ENCODE peak calls at places on chromosome 11, in seven cellular contexts. One of them, this sample, is unnamed.

GRCh38 chr11:1160231-1161101 is 2.7 kb downstream of the MUC5AC start:
- DNase-seq in fibroblast of villous mesenchyme: no peak
- DNase-seq in CD8-positive, alpha-beta T cell: no peak
- DNase-seq in lung: no peak
- DNase-seq in adrenal gland: no peak
- DNase-seq in OCI-LY7: no peak
- DNase-seq in cardiac muscle cell: no peak
- DNase-seq in this sample: no peak

GRCh38 chr11:77107950-77108349 is 5.3 kb downstream of the OMP start:
- DNase-seq in fibroblast of villous mesenchyme: peak; percentile 92
- DNase-seq in CD8-positive, alpha-beta T cell: no peak
- DNase-seq in lung: peak; percentile 58
- DNase-seq in adrenal gland: peak; percentile 95
- DNase-seq in OCI-LY7: no peak
- DNase-seq in cardiac muscle cell: no peak
- DNase-seq in this sample: peak; percentile 96

GRCh38 chr11:131894615-131895544 is 524.5 kb downstream of the NTM start:
- DNase-seq in fibroblast of villous mesenchyme: no peak
- DNase-seq in CD8-positive, alpha-beta T cell: no peak
- DNase-seq in lung: no peak
- DNase-seq in adrenal gland: no peak
- DNase-seq in OCI-LY7: no peak
- DNase-seq in cardiac muscle cell: peak; percentile 18
- DNase-seq in this sample: no peak

GRCh38 chr11:58292017-58292416 is 24.0 kb upstream of the OR10W1 start:
- DNase-seq in fibroblast of villous mesenchyme: no peak
- DNase-seq in CD8-positive, alpha-beta T cell: no peak
- DNase-seq in lung: no peak
- DNase-seq in adrenal gland: no peak
- DNase-seq in OCI-LY7: no peak
- DNase-seq in cardiac muscle cell: no peak
- DNase-seq in this sample: no peak

GRCh38 chr11:60711316-60711715 is 11.9 kb downstream of the MS4A8 start:
- DNase-seq in fibroblast of villous mesenchyme: no peak
- DNase-seq in CD8-positive, alpha-beta T cell: no peak
- DNase-seq in lung: no peak
- DNase-seq in adrenal gland: no peak
- DNase-seq in OCI-LY7: no peak
- DNase-seq in cardiac muscle cell: no peak
- DNase-seq in this sample: no peak

GRCh38 chr11:133926466-133927246 is 30.1 kb downstream of the IGSF9B start:
- DNase-seq in fibroblast of villous mesenchyme: no peak
- DNase-seq in CD8-positive, alpha-beta T cell: no peak
- DNase-seq in lung: no peak
- DNase-seq in adrenal gland: no peak
- DNase-seq in OCI-LY7: no peak
- DNase-seq in cardiac muscle cell: no peak
- DNase-seq in this sample: no peak

GRCh38 chr11:44680982-44681597 is 45.7 kb upstream of the TSPAN18 start:
- DNase-seq in fibroblast of villous mesenchyme: peak; percentile 11
- DNase-seq in CD8-positive, alpha-beta T cell: peak; percentile 56
- DNase-seq in lung: no peak
- DNase-seq in adrenal gland: no peak
- DNase-seq in OCI-LY7: no peak
- DNase-seq in cardiac muscle cell: no peak
- DNase-seq in this sample: no peak

GRCh38 chr11:83566948-83567347 is 280.8 kb upstream of the CCDC90B start:
- DNase-seq in fibroblast of villous mesenchyme: peak; percentile 56
- DNase-seq in CD8-positive, alpha-beta T cell: no peak
- DNase-seq in lung: no peak
- DNase-seq in adrenal gland: no peak
- DNase-seq in OCI-LY7: no peak
- DNase-seq in cardiac muscle cell: no peak
- DNase-seq in this sample: peak; percentile 86

GRCh38 chr11:103714246-103714645 is 322.2 kb upstream of the DDI1 start:
- DNase-seq in fibroblast of villous mesenchyme: no peak
- DNase-seq in CD8-positive, alpha-beta T cell: no peak
- DNase-seq in lung: no peak
- DNase-seq in adrenal gland: no peak
- DNase-seq in OCI-LY7: no peak
- DNase-seq in cardiac muscle cell: no peak
- DNase-seq in this sample: peak; percentile 42

GRCh38 chr11:47923667-47924066 is 56.7 kb upstream of the PTPRJ start:
- DNase-seq in fibroblast of villous mesenchyme: peak; percentile 41
- DNase-seq in CD8-positive, alpha-beta T cell: no peak
- DNase-seq in lung: peak; percentile 36
- DNase-seq in adrenal gland: peak; percentile 58
- DNase-seq in OCI-LY7: no peak
- DNase-seq in cardiac muscle cell: peak; percentile 42
- DNase-seq in this sample: peak; percentile 49

GRCh38 chr11:13931356-13931755 is 31.2 kb upstream of the SPON1 start:
- DNase-seq in fibroblast of villous mesenchyme: no peak
- DNase-seq in CD8-positive, alpha-beta T cell: no peak
- DNase-seq in lung: no peak
- DNase-seq in adrenal gland: no peak
- DNase-seq in OCI-LY7: no peak
- DNase-seq in cardiac muscle cell: no peak
- DNase-seq in this sample: no peak

GRCh38 chr11:7892751-7893356 is 38.2 kb downstream of the OR10A6 start:
- DNase-seq in fibroblast of villous mesenchyme: peak; percentile 73
- DNase-seq in CD8-positive, alpha-beta T cell: no peak
- DNase-seq in lung: no peak
- DNase-seq in adrenal gland: no peak
- DNase-seq in OCI-LY7: peak; percentile 84
- DNase-seq in cardiac muscle cell: peak; percentile 66
- DNase-seq in this sample: peak; percentile 77

GRCh38 chr11:33329705-33330329 is 72.6 kb downstream of the HIPK3 start:
- DNase-seq in fibroblast of villous mesenchyme: peak; percentile 79
- DNase-seq in CD8-positive, alpha-beta T cell: peak; percentile 38
- DNase-seq in lung: no peak
- DNase-seq in adrenal gland: peak; percentile 65
- DNase-seq in OCI-LY7: peak; percentile 72
- DNase-seq in cardiac muscle cell: peak; percentile 71
- DNase-seq in this sample: peak; percentile 78

GRCh38 chr11:72012897-72013721 is 14.4 kb downstream of the IL18BP start:
- DNase-seq in fibroblast of villous mesenchyme: peak; percentile 61
- DNase-seq in CD8-positive, alpha-beta T cell: no peak
- DNase-seq in lung: peak; percentile 75
- DNase-seq in adrenal gland: peak; percentile 83
- DNase-seq in OCI-LY7: no peak
- DNase-seq in cardiac muscle cell: no peak
- DNase-seq in this sample: peak; percentile 89
- TF ChIP-seq CTCF in fibroblast of villous mesenchyme: no peak
- TF ChIP-seq CTCF in CD8-positive, alpha-beta T cell: no peak
- TF ChIP-seq CTCF in lung: no peak
- TF ChIP-seq CTCF in adrenal gland: no peak
- TF ChIP-seq CTCF in OCI-LY7: no peak
- TF ChIP-seq CTCF in cardiac muscle cell: no peak
- TF ChIP-seq CTCF in this sample: no peak

GRCh38 chr11:119054418-119054817 is 2.6 kb downstream of the HYOU1 start:
- DNase-seq in fibroblast of villous mesenchyme: no peak
- DNase-seq in CD8-positive, alpha-beta T cell: no peak
- DNase-seq in lung: no peak
- DNase-seq in adrenal gland: no peak
- DNase-seq in OCI-LY7: no peak
- DNase-seq in cardiac muscle cell: no peak
- DNase-seq in this sample: no peak

GRCh38 chr11:119049081-119049480 is 7.9 kb downstream of the HYOU1 start:
- DNase-seq in fibroblast of villous mesenchyme: no peak
- DNase-seq in CD8-positive, alpha-beta T cell: no peak
- DNase-seq in lung: no peak
- DNase-seq in adrenal gland: no peak
- DNase-seq in OCI-LY7: no peak
- DNase-seq in cardiac muscle cell: no peak
- DNase-seq in this sample: no peak

GRCh38 chr11:119052163-119052814 is 4.7 kb downstream of the HYOU1 start:
- DNase-seq in fibroblast of villous mesenchyme: no peak
- DNase-seq in CD8-positive, alpha-beta T cell: no peak
- DNase-seq in lung: no peak
- DNase-seq in adrenal gland: no peak
- DNase-seq in OCI-LY7: no peak
- DNase-seq in cardiac muscle cell: no peak
- DNase-seq in this sample: no peak

GRCh38 chr11:119048644-119049043 is 8.4 kb downstream of the HYOU1 start:
- DNase-seq in fibroblast of villous mesenchyme: no peak
- DNase-seq in CD8-positive, alpha-beta T cell: no peak
- DNase-seq in lung: no peak
- DNase-seq in adrenal gland: no peak
- DNase-seq in OCI-LY7: no peak
- DNase-seq in cardiac muscle cell: no peak
- DNase-seq in this sample: no peak

DNA sequence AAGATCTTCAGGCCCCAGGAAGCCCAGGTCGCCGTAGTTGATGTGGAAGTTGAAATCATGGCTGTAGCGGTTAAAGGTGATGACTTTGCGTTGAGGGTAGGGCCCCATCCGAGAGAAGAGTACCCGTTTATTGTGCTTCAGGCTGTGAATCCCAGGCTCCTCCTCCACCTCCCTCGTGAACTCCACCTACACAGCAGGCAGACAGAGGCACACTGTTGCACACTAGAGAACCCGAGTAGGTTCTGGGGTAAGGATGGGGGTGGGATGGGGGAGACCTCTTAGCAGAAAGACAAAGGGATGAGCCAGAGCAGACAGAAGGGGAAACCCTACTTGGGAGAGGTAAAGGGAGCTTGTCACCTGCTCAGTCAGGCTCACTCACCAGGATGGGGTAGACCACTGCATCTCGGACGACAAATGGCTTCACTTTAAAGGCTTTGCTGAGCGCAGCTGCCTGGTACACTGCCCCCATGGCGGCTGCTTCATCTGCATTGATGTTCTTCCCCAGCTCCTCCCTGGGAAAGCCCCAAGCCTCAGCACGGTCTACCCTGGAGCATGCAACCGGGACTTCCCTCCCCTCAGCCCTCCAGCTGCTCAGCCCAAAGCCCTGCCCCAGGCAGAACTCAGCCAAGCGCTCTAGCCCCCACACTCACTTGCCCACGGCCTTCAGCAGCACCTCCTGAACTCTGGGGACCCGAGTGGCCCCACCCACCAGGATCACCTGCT is 5.4 kb downstream of the HYOU1 start:
- DNase-seq in fibroblast of villous mesenchyme: no peak
- DNase-seq in CD8-positive, alpha-beta T cell: no peak
- DNase-seq in lung: no peak
- DNase-seq in adrenal gland: no peak
- DNase-seq in OCI-LY7: no peak
- DNase-seq in cardiac muscle cell: no peak
- DNase-seq in this sample: no peak
- H3K4me3 ChIP-seq in fibroblast of villous mesenchyme: no peak overlapping the region
- H3K4me3 ChIP-seq in CD8-positive, alpha-beta T cell: no peak overlapping the region
- H3K4me3 ChIP-seq in lung: no peak overlapping the region
- H3K4me3 ChIP-seq in adrenal gland: no peak overlapping the region
- H3K4me3 ChIP-seq in OCI-LY7: no peak overlapping the region
- H3K4me3 ChIP-seq in cardiac muscle cell: no peak overlapping the region
- H3K4me3 ChIP-seq in this sample: no peak overlapping the region

DNA sequence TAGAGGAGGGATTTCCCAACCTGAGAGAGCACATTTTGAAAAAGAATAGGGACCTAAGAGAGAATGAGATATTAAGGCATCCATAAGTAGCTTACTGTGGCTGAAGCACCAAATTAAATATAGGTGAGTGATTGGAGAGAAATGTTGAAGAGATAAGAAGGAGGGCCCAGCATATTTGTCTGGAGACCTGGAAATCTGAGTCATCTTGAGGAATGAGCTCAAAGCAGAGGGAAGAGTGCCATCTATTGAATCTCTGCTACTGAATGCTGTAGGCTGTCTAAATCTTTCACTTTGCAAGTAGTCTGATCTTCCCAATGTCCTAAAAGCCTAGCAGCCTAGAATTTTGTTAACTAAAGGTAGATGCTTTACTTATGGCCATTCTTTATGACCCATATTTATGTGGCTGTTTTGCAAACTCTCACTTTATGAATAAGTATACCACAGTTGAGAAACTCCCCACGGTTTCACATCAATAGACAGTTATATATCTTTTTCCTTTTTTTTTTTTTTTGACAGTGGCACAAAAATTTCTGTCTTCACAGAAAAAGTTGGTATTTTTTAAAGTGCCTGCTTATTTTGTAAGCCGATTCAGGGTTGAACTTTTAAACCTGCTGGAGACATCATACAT is 2093.5 kb downstream of the LRRC4C start:
- DNase-seq in fibroblast of villous mesenchyme: no peak
- DNase-seq in CD8-positive, alpha-beta T cell: no peak
- DNase-seq in lung: no peak
- DNase-seq in adrenal gland: no peak
- DNase-seq in OCI-LY7: no peak
- DNase-seq in cardiac muscle cell: peak; percentile 19
- DNase-seq in this sample: no peak
- TF ChIP-seq CTCF in fibroblast of villous mesenchyme: no peak
- TF ChIP-seq CTCF in CD8-positive, alpha-beta T cell: no peak
- TF ChIP-seq CTCF in lung: no peak
- TF ChIP-seq CTCF in adrenal gland: peak; percentile 23
- TF ChIP-seq CTCF in OCI-LY7: no peak
- TF ChIP-seq CTCF in cardiac muscle cell: no peak
- TF ChIP-seq CTCF in this sample: no peak

GRCh38 chr11:9091044-9091936 is at the start of gene SCUBE2:
- DNase-seq in fibroblast of villous mesenchyme: no peak
- DNase-seq in CD8-positive, alpha-beta T cell: no peak
- DNase-seq in lung: no peak
- DNase-seq in adrenal gland: no peak
- DNase-seq in OCI-LY7: no peak
- DNase-seq in cardiac muscle cell: peak; percentile 35
- DNase-seq in this sample: no peak

GRCh38 chr11:9092846-9093778 is 1.7 kb upstream of the SCUBE2 start:
- DNase-seq in fibroblast of villous mesenchyme: no peak
- DNase-seq in CD8-positive, alpha-beta T cell: no peak
- DNase-seq in lung: no peak
- DNase-seq in adrenal gland: no peak
- DNase-seq in OCI-LY7: peak; percentile 18
- DNase-seq in cardiac muscle cell: no peak
- DNase-seq in this sample: peak; percentile 11

GRCh38 chr11:9090488-9091043 is 833 bp downstream of the SCUBE2 start:
- DNase-seq in fibroblast of villous mesenchyme: no peak
- DNase-seq in CD8-positive, alpha-beta T cell: no peak
- DNase-seq in lung: no peak
- DNase-seq in adrenal gland: no peak
- DNase-seq in OCI-LY7: no peak
- DNase-seq in cardiac muscle cell: no peak
- DNase-seq in this sample: no peak

GRCh38 chr11:9094420-9094819 is 3.0 kb upstream of the SCUBE2 start:
- DNase-seq in fibroblast of villous mesenchyme: no peak
- DNase-seq in CD8-positive, alpha-beta T cell: no peak
- DNase-seq in lung: no peak
- DNase-seq in adrenal gland: no peak
- DNase-seq in OCI-LY7: no peak
- DNase-seq in cardiac muscle cell: no peak
- DNase-seq in this sample: no peak

DNA sequence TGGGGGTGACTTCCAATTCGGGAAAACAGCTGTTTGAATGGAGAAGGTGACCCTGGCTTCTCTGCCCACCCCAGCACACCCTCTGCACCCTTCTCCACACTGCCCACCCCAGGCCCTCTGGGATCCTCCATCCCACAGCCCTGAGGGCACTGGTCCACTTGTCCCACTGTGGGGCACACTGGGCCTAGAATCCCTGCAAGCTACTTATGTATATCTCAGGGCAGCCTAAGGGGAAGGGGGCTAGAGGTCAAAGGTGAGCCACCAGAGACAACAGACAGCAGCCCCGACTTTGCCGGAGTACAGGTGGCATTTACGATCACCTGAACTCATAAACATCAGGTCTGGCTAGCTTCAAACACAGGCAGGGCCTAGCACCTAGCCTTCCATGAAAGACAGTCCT is 686 bp upstream of the SCUBE2 start:
- DNase-seq in fibroblast of villous mesenchyme: no peak
- DNase-seq in CD8-positive, alpha-beta T cell: no peak
- DNase-seq in lung: no peak
- DNase-seq in adrenal gland: no peak
- DNase-seq in OCI-LY7: no peak
- DNase-seq in cardiac muscle cell: no peak
- DNase-seq in this sample: no peak
- H3K4me3 ChIP-seq in fibroblast of villous mesenchyme: peak overlapping the region; percentile 19
- H3K4me3 ChIP-seq in CD8-positive, alpha-beta T cell: no peak overlapping the region
- H3K4me3 ChIP-seq in lung: no peak overlapping the region
- H3K4me3 ChIP-seq in adrenal gland: no peak overlapping the region
- H3K4me3 ChIP-seq in OCI-LY7: no peak overlapping the region
- H3K4me3 ChIP-seq in cardiac muscle cell: peak overlapping the region; percentile 40
- H3K4me3 ChIP-seq in this sample: no peak overlapping the region